ENCODE peak calls at places on chromosomes 11 and 22, in six cellular contexts. F is GM18507, I is cardiac muscle cell, L is WTC11, B is coronary artery, X is heart right ventricle. E is an unnamed sample.

GRCh38 chr11:610146-610801 is 5.5 kb downstream of the IRF7 start:
- DNase-seq in L (no peak), X (no peak), I (no peak), F (no peak), B (no peak), E (no peak)

GRCh38 chr22:21761086-21761485 is 25.5 kb upstream of the YPEL1 start:
- DNase-seq in F (no peak), L (no peak), X (no peak), I (no peak), B (no peak), E (no peak)

GRCh38 chr11:14229472-14229871 is 129.5 kb downstream of the RRAS2 start:
- DNase-seq in X (no peak), I (no peak), B (no peak), L (no peak), F (no peak), E (no peak)

GRCh38 chr11:23789938-23790371 is 706.9 kb upstream of the LUZP2 start:
- DNase-seq in L (no peak), X (no peak), I (no peak), F (no peak), B (no peak), E (no peak)

GRCh38 chr22:30647536-30647935 is 12.0 kb downstream of the SLC35E4 start:
- DNase-seq in F (no peak), X (no peak), L (no peak), I (no peak), B (no peak), E (no peak)

GRCh38 chr11:30635401-30635989 is 49.3 kb upstream of the MPPED2 start:
- DNase-seq in I (peak), L (peak), X (peak), B (no peak), F (no peak), E (no peak)

GRCh38 chr11:118910309-118911112 is 15.2 kb downstream of the BCL9L start:
- DNase-seq in L (peak), I (peak), F (no peak), X (peak), B (peak), E (no peak)

GRCh38 chr11:58525037-58525614 is 17.2 kb upstream of the OR5B21 start:
- DNase-seq in X (no peak), I (no peak), F (peak), B (no peak), L (no peak), E (peak)

GRCh38 chr11:122672892-122673291 is 17.4 kb downstream of the UBASH3B start:
- DNase-seq in L (no peak), I (no peak), X (no peak), F (no peak), B (no peak), E (no peak)

GRCh38 chr22:39090426-39091064 is 6.5 kb upstream of the APOBEC3H start:
- DNase-seq in X (no peak), I (no peak), F (no peak), L (no peak), B (no peak), E (no peak)

GRCh38 chr22:23375031-23375827 is 194.9 kb downstream of the BCR start:
- DNase-seq in L (no peak), F (no peak), X (no peak), I (no peak), B (peak), E (no peak)

GRCh38 chr11:2581931-2582435 is 117.8 kb downstream of the KCNQ1OT1 start:
- DNase-seq in B (no peak), L (peak), X (no peak), I (no peak), F (no peak), E (no peak)

GRCh38 chr22:18156878-18157713 is 7.1 kb downstream of the USP18 start:
- DNase-seq in X (peak), L (peak), I (peak), B (peak), F (no peak), E (peak)

GRCh38 chr11:133953999-133954398 is 2.8 kb downstream of the IGSF9B start:
- DNase-seq in X (no peak), I (no peak), L (no peak), F (no peak), B (no peak), E (no peak)

GRCh38 chr22:36743591-36744412 is 32.1 kb downstream of the IFT27 start:
- DNase-seq in X (no peak), L (peak), I (no peak), B (peak), F (no peak), E (no peak)

GRCh38 chr22:38623357-38623756 is 32.8 kb downstream of the FAM227A start:
- DNase-seq in B (no peak), F (no peak), I (no peak), L (no peak), X (no peak), E (no peak)

GRCh38 chr11:119460582-119460981 is 37.6 kb upstream of the THY1 start:
- DNase-seq in F (no peak), X (no peak), I (no peak), L (no peak), B (no peak), E (no peak)